ENCODE peak calls at places on chromosomes 4 and X, in seven cellular contexts. H is WERI-Rb-1; F is mucosa of descending colon; L is psoas muscle; W is iPS DF 6.9; P is CD8-positive, alpha-beta T cell; Z is GM23248. S is an unnamed sample. For H3K9me3, the result is how much of the 10 kb centered on the place peaks cover.

GRCh38 chr4:147543039-147543438 is 62.1 kb downstream of the EDNRA start:
- DNase-seq in H (no peak), F (no peak), L (no peak), W (no peak), P (no peak), Z (peak), S (no peak)

GRCh38 chr4:8274772-8275241 is 5.3 kb downstream of the HTRA3 start:
- DNase-seq in H (peak), F (peak), L (peak), W (no peak), P (no peak), Z (peak), S (no peak)

GRCh38 chrX:103311401-103311785 is 603 bp upstream of the BEX2 start:
- DNase-seq in H (no peak), F (no peak), L (no peak), W (no peak), P (no peak), Z (no peak), S (no peak)

GRCh38 chrX:41031256-41031967 is 53.8 kb upstream of the USP9X start:
- DNase-seq in H (no peak), F (no peak), L (no peak), W (no peak), P (no peak), Z (no peak), S (no peak)

GRCh38 chrX:45196701-45197100 is 4.0 kb downstream of the DIPK2B start:
- DNase-seq in H (no peak), F (no peak), L (no peak), W (no peak), P (no peak), Z (peak), S (no peak)

GRCh38 chr4:78644063-78644691 is 92.6 kb downstream of the ANXA3 start:
- DNase-seq in H (no peak), F (no peak), L (no peak), W (no peak), P (no peak), Z (no peak), S (no peak)

GRCh38 chrX:110600745-110601310 is 194.8 kb downstream of the CHRDL1 start:
- DNase-seq in H (peak), F (no peak), L (no peak), W (no peak), P (no peak), Z (peak), S (no peak)

GRCh38 chrX:132565273-132565672 is 76.4 kb upstream of the MBNL3 start:
- DNase-seq in H (no peak), F (no peak), L (no peak), W (no peak), P (no peak), Z (no peak), S (no peak)

DNA sequence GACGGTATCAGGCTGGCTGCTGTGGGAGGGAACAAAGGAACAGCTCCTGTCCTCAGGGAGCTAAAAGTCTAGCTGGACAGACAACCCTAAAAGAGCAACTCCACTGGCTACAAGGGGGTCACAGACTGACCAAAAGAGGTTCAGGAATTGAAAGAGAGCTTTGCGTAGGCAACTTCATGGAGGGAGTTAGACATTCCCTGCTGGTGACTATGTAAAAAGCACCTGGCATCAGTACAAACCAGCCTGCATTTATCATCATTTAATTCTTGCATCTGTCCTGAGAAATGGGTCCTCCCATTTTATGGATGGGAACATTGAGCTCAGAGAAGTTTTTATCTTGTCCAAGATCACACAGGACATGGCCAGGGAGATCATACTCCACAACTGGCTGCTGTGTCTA is 1.4 kb upstream of the LGI2 start:
- DNase-seq in H (no peak), F (no peak), L (no peak), W (no peak), P (no peak), Z (peak), S (no peak)
- H3K9me3 ChIP-seq in H (under half), F (under half), L (under half), W (under half), P (under half), Z (under half), S (under half)

GRCh38 chr4:101989551-101989950 is 199.0 kb downstream of the BANK1 start:
- DNase-seq in H (no peak), F (no peak), L (no peak), W (no peak), P (no peak), Z (no peak), S (no peak)

GRCh38 chr4:101994247-101994775 is 203.8 kb downstream of the BANK1 start:
- DNase-seq in H (no peak), F (no peak), L (no peak), W (no peak), P (no peak), Z (no peak), S (no peak)

GRCh38 chr4:101993841-101994221 is 203.3 kb downstream of the BANK1 start:
- DNase-seq in H (no peak), F (no peak), L (no peak), W (no peak), P (no peak), Z (no peak), S (no peak)

GRCh38 chr4:101987623-101988243 is 197.2 kb downstream of the BANK1 start:
- DNase-seq in H (no peak), F (no peak), L (no peak), W (no peak), P (no peak), Z (no peak), S (no peak)

DNA sequence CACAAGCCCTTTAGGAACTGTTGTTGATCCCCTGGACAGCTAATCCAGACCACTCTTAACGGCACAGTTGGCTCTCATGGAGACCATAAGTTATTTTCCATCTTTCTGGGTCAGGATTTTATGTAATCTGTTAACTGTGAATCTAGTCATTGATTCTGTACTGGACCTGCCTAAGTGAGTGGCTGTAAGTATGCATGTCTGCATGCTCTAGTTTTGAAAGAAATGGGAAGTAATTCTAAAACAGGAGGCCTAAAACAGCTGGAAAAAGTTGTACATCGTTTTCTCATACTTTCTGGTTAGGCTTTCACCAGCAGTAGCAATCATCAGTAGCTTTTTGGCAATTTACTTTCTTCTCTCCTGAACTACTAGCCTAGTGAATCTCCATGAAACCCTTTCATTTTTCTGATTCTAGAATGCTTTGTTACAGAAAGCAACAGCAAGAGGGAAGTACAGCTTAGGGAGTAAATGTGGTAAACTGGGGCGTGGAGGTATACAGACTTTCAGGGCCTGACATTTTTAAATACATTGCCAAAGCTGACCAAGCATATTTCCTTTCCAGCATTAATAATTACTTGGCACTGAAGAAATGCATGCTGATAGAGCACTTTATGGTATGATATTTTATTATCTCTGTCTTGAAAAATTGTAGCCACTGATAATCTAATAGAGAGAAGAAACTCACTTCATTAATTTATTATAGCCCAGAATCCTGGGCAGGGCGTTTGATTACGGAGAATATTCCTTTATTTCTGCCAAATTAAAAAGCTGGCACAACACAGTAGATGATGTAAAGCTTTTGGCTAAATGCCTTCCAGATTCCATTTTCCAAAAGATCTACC is 202.7 kb downstream of the BANK1 start:
- DNase-seq in H (no peak), F (no peak), L (no peak), W (no peak), P (no peak), Z (no peak), S (no peak)
- H3K4me3 ChIP-seq in H (no peak), F (no peak), L (no peak), W (no peak), P (no peak), Z (no peak), S (no peak)

GRCh38 chrX:67693928-67694327 is 150.1 kb downstream of the AR start:
- DNase-seq in H (no peak), F (no peak), L (no peak), W (no peak), P (no peak), Z (peak), S (no peak)
- H3K9me3 ChIP-seq in H (under half), F (under half), L (under half), W (under half), P (under half), Z (under half), S (under half)

DNA sequence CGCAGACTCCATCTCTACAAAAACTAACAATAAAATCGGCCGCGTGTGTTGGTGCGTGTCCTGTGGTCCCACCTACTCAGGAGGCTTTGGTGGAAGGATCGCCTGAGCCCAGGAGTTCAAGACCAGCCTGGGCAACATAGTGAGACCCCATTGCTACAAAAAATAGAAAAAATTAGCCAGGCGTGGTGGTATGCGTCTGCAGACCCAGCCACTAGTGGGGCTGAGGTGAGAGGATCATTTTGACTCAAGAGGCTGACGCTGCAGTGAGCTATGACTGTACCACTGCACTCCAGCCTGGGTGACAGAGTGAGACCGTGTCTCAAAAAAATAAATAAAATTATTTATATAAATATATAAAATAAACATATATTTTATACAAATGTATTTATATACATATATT is 22.3 kb downstream of the ASMTL start:
- DNase-seq in H (no peak), F (no peak), L (no peak), W (no peak), P (no peak), Z (no peak), S (no peak)
- H3K4me3 ChIP-seq in H (no peak), F (no peak), L (no peak), W (no peak), P (no peak), Z (no peak), S (no peak)

S was measured in naive thymus-derived CD4-positive, alpha-beta T cell.